ENCODE peak calls at places on chromosomes 7 and 10, in six cellular contexts. One of them, this sample, is unnamed.

GRCh38 chr10:86446987-86447386 is 74.6 kb downstream of the WAPL start:
- DNase-seq in Kasumi-1: no peak
- DNase-seq in IMR-90: peak
- DNase-seq in epithelial cell of esophagus: no peak
- DNase-seq in A172: no peak
- DNase-seq in right cardiac atrium: no peak
- DNase-seq in this sample: no peak

GRCh38 chr7:37018954-37019353 is 294.7 kb upstream of the AOAH start:
- DNase-seq in Kasumi-1: no peak
- DNase-seq in IMR-90: no peak
- DNase-seq in epithelial cell of esophagus: no peak
- DNase-seq in A172: no peak
- DNase-seq in right cardiac atrium: no peak
- DNase-seq in this sample: no peak

GRCh38 chr10:129057856-129058663 is 409.0 kb upstream of the MGMT start:
- DNase-seq in Kasumi-1: no peak
- DNase-seq in IMR-90: no peak
- DNase-seq in epithelial cell of esophagus: no peak
- DNase-seq in A172: no peak
- DNase-seq in right cardiac atrium: no peak
- DNase-seq in this sample: no peak

GRCh38 chr10:13120786-13121499 is 21.0 kb downstream of the OPTN start:
- DNase-seq in Kasumi-1: no peak
- DNase-seq in IMR-90: no peak
- DNase-seq in epithelial cell of esophagus: no peak
- DNase-seq in A172: no peak
- DNase-seq in right cardiac atrium: no peak
- DNase-seq in this sample: no peak

GRCh38 chr10:78973901-78974408 is 94.8 kb upstream of the ZMIZ1 start:
- DNase-seq in Kasumi-1: peak
- DNase-seq in IMR-90: peak
- DNase-seq in epithelial cell of esophagus: no peak
- DNase-seq in A172: peak
- DNase-seq in right cardiac atrium: peak
- DNase-seq in this sample: peak

GRCh38 chr7:72087926-72088325 is 324.2 kb downstream of the CALN1 start:
- DNase-seq in Kasumi-1: no peak
- DNase-seq in IMR-90: no peak
- DNase-seq in epithelial cell of esophagus: no peak
- DNase-seq in A172: no peak
- DNase-seq in right cardiac atrium: no peak
- DNase-seq in this sample: no peak

GRCh38 chr7:134473861-134474291 is 15.0 kb upstream of the AKR1B1 start:
- DNase-seq in Kasumi-1: no peak
- DNase-seq in IMR-90: peak
- DNase-seq in epithelial cell of esophagus: peak
- DNase-seq in A172: no peak
- DNase-seq in right cardiac atrium: no peak
- DNase-seq in this sample: no peak

GRCh38 chr7:151884276-151885201 is 7.6 kb upstream of the PRKAG2 start:
- DNase-seq in Kasumi-1: no peak
- DNase-seq in IMR-90: no peak
- DNase-seq in epithelial cell of esophagus: no peak
- DNase-seq in A172: no peak
- DNase-seq in right cardiac atrium: no peak
- DNase-seq in this sample: no peak

This sample was measured in NAMALWA.